ENCODE peak calls at places on chromosome 14, in seven cellular contexts. One of them, this sample, is unnamed.

GRCh38 chr14:92538412-92539017 is 24.9 kb downstream of the RIN3 start:
- DNase-seq in heart right ventricle: no peak
- DNase-seq in adrenal gland: no peak
- DNase-seq in right atrium auricular region: no peak
- DNase-seq in CD4-positive, alpha-beta T cell: no peak
- DNase-seq in WTC11: no peak
- DNase-seq in A549: no peak
- DNase-seq in this sample: no peak

GRCh38 chr14:102799684-102800562 is 22.7 kb downstream of the TRAF3 start:
- DNase-seq in WTC11: no peak
- DNase-seq in CD4-positive, alpha-beta T cell: no peak
- DNase-seq in heart right ventricle: no peak
- DNase-seq in A549: no peak
- DNase-seq in right atrium auricular region: no peak
- DNase-seq in adrenal gland: no peak
- DNase-seq in this sample: no peak

GRCh38 chr14:102058931-102059330 is 27.9 kb downstream of the HSP90AA1 start:
- DNase-seq in CD4-positive, alpha-beta T cell: no peak
- DNase-seq in A549: no peak
- DNase-seq in right atrium auricular region: no peak
- DNase-seq in adrenal gland: no peak
- DNase-seq in heart right ventricle: no peak
- DNase-seq in WTC11: no peak
- DNase-seq in this sample: no peak

GRCh38 chr14:29749327-29749726 is 178.3 kb downstream of the PRKD1 start:
- DNase-seq in adrenal gland: no peak
- DNase-seq in A549: no peak
- DNase-seq in WTC11: no peak
- DNase-seq in heart right ventricle: no peak
- DNase-seq in CD4-positive, alpha-beta T cell: no peak
- DNase-seq in right atrium auricular region: no peak
- DNase-seq in this sample: no peak

GRCh38 chr14:89906000-89906399 is 48.5 kb downstream of the EFCAB11 start:
- DNase-seq in CD4-positive, alpha-beta T cell: no peak
- DNase-seq in right atrium auricular region: no peak
- DNase-seq in A549: no peak
- DNase-seq in heart right ventricle: no peak
- DNase-seq in WTC11: no peak
- DNase-seq in adrenal gland: no peak
- DNase-seq in this sample: no peak

GRCh38 chr14:24121210-24121609 is 6.5 kb upstream of the NRL start:
- DNase-seq in heart right ventricle: no peak
- DNase-seq in WTC11: no peak
- DNase-seq in CD4-positive, alpha-beta T cell: no peak
- DNase-seq in adrenal gland: no peak
- DNase-seq in A549: no peak
- DNase-seq in right atrium auricular region: no peak
- DNase-seq in this sample: no peak

GRCh38 chr14:78401866-78402265 is 231.7 kb downstream of the NRXN3 start:
- DNase-seq in CD4-positive, alpha-beta T cell: no peak
- DNase-seq in heart right ventricle: no peak
- DNase-seq in adrenal gland: no peak
- DNase-seq in A549: no peak
- DNase-seq in right atrium auricular region: no peak
- DNase-seq in WTC11: no peak
- DNase-seq in this sample: no peak

GRCh38 chr14:44530482-44530881 is 23.4 kb upstream of the FSCB start:
- DNase-seq in WTC11: no peak
- DNase-seq in right atrium auricular region: no peak
- DNase-seq in A549: no peak
- DNase-seq in adrenal gland: no peak
- DNase-seq in CD4-positive, alpha-beta T cell: no peak
- DNase-seq in heart right ventricle: no peak
- DNase-seq in this sample: no peak

GRCh38 chr14:100132161-100132902 is 27.1 kb downstream of the DEGS2 start:
- DNase-seq in A549: no peak
- DNase-seq in CD4-positive, alpha-beta T cell: no peak
- DNase-seq in heart right ventricle: no peak
- DNase-seq in adrenal gland: no peak
- DNase-seq in right atrium auricular region: peak; percentile 67
- DNase-seq in WTC11: no peak
- DNase-seq in this sample: no peak

GRCh38 chr14:105180598-105181528 is at the start of gene NUDT14:
- DNase-seq in right atrium auricular region: no peak
- DNase-seq in WTC11: peak; percentile 78
- DNase-seq in adrenal gland: peak; percentile 81
- DNase-seq in CD4-positive, alpha-beta T cell: peak; percentile 87
- DNase-seq in heart right ventricle: peak; percentile 77
- DNase-seq in A549: peak; percentile 85
- DNase-seq in this sample: peak; percentile 74

GRCh38 chr14:42140831-42141279 is 534.2 kb downstream of the LRFN5 start:
- DNase-seq in CD4-positive, alpha-beta T cell: no peak
- DNase-seq in right atrium auricular region: no peak
- DNase-seq in A549: peak; percentile 4
- DNase-seq in adrenal gland: no peak
- DNase-seq in heart right ventricle: no peak
- DNase-seq in WTC11: no peak
- DNase-seq in this sample: no peak

GRCh38 chr14:65961004-65961403 is 525.2 kb upstream of the CCDC196 start:
- DNase-seq in A549: peak; percentile 13
- DNase-seq in WTC11: peak; percentile 88
- DNase-seq in adrenal gland: peak; percentile 68
- DNase-seq in heart right ventricle: peak; percentile 52
- DNase-seq in right atrium auricular region: peak; percentile 65
- DNase-seq in CD4-positive, alpha-beta T cell: peak; percentile 56
- DNase-seq in this sample: peak; percentile 53

GRCh38 chr14:66165337-66165736 is 320.8 kb upstream of the CCDC196 start:
- DNase-seq in A549: no peak
- DNase-seq in heart right ventricle: no peak
- DNase-seq in adrenal gland: no peak
- DNase-seq in CD4-positive, alpha-beta T cell: no peak
- DNase-seq in WTC11: no peak
- DNase-seq in right atrium auricular region: no peak
- DNase-seq in this sample: no peak

GRCh38 chr14:35818346-35819115 is 7.6 kb upstream of the BRMS1L start:
- DNase-seq in adrenal gland: peak; percentile 57
- DNase-seq in A549: peak; percentile 57
- DNase-seq in heart right ventricle: no peak
- DNase-seq in CD4-positive, alpha-beta T cell: no peak
- DNase-seq in WTC11: no peak
- DNase-seq in right atrium auricular region: no peak
- DNase-seq in this sample: no peak

GRCh38 chr14:72736348-72736747 is 157.6 kb downstream of the DPF3 start:
- DNase-seq in A549: no peak
- DNase-seq in right atrium auricular region: no peak
- DNase-seq in WTC11: no peak
- DNase-seq in adrenal gland: no peak
- DNase-seq in CD4-positive, alpha-beta T cell: no peak
- DNase-seq in heart right ventricle: no peak
- DNase-seq in this sample: no peak

GRCh38 chr14:97185186-97185585 is 388.0 kb downstream of the VRK1 start:
- DNase-seq in A549: no peak
- DNase-seq in adrenal gland: no peak
- DNase-seq in heart right ventricle: no peak
- DNase-seq in WTC11: no peak
- DNase-seq in right atrium auricular region: no peak
- DNase-seq in CD4-positive, alpha-beta T cell: no peak
- DNase-seq in this sample: no peak

GRCh38 chr14:51520087-51520486 is 131.6 kb upstream of the FRMD6 start:
- DNase-seq in right atrium auricular region: no peak
- DNase-seq in A549: no peak
- DNase-seq in adrenal gland: no peak
- DNase-seq in WTC11: no peak
- DNase-seq in CD4-positive, alpha-beta T cell: no peak
- DNase-seq in heart right ventricle: no peak
- DNase-seq in this sample: no peak

DNA sequence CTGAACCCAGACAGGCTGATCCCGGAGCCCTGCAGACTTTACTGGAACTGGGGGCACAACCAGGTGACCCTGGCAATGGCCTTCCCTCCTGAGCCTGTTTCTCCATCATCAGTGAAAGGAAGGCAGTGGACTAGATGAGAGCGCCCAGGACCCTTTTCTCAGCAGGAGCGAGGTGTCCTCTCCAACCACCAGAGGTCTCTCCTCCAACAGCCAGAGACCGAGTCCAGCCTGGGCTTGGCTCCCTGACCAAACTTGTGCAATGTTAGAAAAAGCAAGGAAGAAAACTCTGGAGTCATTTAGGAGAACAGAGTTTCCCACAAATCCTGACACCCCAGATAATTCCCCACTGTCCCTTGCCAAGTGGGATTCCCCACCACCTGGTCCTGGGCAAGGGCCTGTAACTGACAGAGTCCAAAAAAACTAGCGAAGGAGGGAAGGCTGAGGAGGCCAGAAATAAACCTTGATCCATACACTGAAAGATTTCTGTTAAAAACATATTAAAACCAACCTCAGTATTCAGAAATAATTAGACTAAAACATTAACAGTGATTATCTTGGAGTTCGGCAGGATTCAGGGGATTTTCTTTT is 9.0 kb downstream of the RPS6KL1 start:
- DNase-seq in WTC11: peak; percentile 55
- DNase-seq in heart right ventricle: peak; percentile 64
- DNase-seq in CD4-positive, alpha-beta T cell: no peak
- DNase-seq in A549: peak; percentile 73
- DNase-seq in adrenal gland: peak; percentile 76
- DNase-seq in right atrium auricular region: peak; percentile 84
- DNase-seq in this sample: no peak
- TF ChIP-seq CTCF in WTC11: no peak
- TF ChIP-seq CTCF in heart right ventricle: peak; percentile 69
- TF ChIP-seq CTCF in CD4-positive, alpha-beta T cell: peak; percentile 31
- TF ChIP-seq CTCF in A549: peak; percentile 78
- TF ChIP-seq CTCF in adrenal gland: peak; percentile 53
- TF ChIP-seq CTCF in right atrium auricular region: peak; percentile 55
- TF ChIP-seq CTCF in this sample: no peak

GRCh38 chr14:20630340-20631022 is 11.0 kb downstream of the OR6S1 start:
- DNase-seq in right atrium auricular region: no peak
- DNase-seq in heart right ventricle: no peak
- DNase-seq in CD4-positive, alpha-beta T cell: no peak
- DNase-seq in adrenal gland: no peak
- DNase-seq in A549: peak; percentile 49
- DNase-seq in WTC11: peak; percentile 72
- DNase-seq in this sample: no peak

GRCh38 chr14:20632448-20632830 is 9.1 kb downstream of the OR6S1 start:
- DNase-seq in heart right ventricle: no peak
- DNase-seq in A549: no peak
- DNase-seq in WTC11: no peak
- DNase-seq in CD4-positive, alpha-beta T cell: no peak
- DNase-seq in adrenal gland: no peak
- DNase-seq in right atrium auricular region: no peak
- DNase-seq in this sample: no peak

GRCh38 chr14:20631023-20631820 is 10.3 kb downstream of the OR6S1 start:
- DNase-seq in A549: peak; percentile 69
- DNase-seq in right atrium auricular region: no peak
- DNase-seq in heart right ventricle: no peak
- DNase-seq in CD4-positive, alpha-beta T cell: no peak
- DNase-seq in WTC11: no peak
- DNase-seq in adrenal gland: peak; percentile 50
- DNase-seq in this sample: no peak

GRCh38 chr14:20632831-20633771 is 8.4 kb downstream of the OR6S1 start:
- DNase-seq in right atrium auricular region: no peak
- DNase-seq in adrenal gland: peak; percentile 62
- DNase-seq in heart right ventricle: no peak
- DNase-seq in WTC11: peak; percentile 78
- DNase-seq in A549: peak; percentile 97
- DNase-seq in CD4-positive, alpha-beta T cell: no peak
- DNase-seq in this sample: no peak

DNA sequence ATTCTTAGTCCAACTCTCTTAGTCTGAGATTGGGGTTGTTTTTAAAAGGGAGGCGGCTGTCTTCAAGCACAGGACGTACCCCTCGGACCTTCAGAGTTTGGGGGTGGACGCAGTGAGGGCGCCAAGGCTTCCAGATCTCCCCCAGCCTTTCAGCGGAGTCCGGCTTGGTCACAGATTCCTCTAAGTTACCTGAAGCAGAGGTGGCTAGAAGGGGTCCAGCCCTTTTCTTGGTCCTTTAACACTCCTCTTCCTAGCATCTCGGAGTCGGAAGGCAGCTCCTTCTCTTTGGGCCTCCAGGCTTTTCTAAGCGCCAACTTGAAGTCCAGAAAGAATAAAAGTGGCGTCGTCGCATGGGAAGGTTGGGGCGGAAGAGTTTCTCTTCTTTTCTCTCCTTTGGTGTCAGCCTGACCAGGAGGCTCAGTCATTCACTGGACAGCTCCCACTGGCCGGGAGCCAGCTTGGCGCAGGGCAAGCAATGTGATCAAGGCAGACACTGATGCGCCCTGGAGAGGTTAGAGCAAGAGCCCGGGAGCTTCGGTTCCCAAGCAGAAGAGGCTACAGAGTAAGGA is 9.6 kb downstream of the OR6S1 start:
- DNase-seq in A549: peak; percentile 71
- DNase-seq in right atrium auricular region: no peak
- DNase-seq in heart right ventricle: peak; percentile 65
- DNase-seq in CD4-positive, alpha-beta T cell: no peak
- DNase-seq in WTC11: peak; percentile 64
- DNase-seq in adrenal gland: peak; percentile 70
- DNase-seq in this sample: no peak
- TF ChIP-seq CTCF in A549: no peak
- TF ChIP-seq CTCF in right atrium auricular region: no peak
- TF ChIP-seq CTCF in heart right ventricle: no peak
- TF ChIP-seq CTCF in CD4-positive, alpha-beta T cell: no peak
- TF ChIP-seq CTCF in WTC11: no peak
- TF ChIP-seq CTCF in adrenal gland: no peak
- TF ChIP-seq CTCF in this sample: no peak

DNA sequence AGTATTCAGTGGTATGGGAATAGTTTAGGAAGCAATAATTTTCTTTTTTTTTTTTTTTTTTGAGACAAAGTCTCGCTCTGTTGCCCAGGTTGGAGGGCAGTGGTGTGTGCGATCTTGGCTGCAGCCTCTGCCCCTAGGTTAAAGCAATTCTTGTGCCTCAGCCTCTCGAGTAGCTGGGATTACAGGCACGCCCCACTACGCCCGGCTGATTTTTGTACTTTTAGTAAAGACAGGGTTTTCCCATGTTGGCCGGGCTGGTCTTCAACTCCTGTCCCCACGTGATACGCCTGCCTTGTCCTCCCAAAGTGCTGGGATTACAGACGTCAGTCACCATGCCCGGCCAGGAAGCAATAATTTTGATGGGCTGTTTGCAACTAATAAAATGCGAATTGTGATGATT is 62.1 kb downstream of the ATG14 start:
- DNase-seq in right atrium auricular region: no peak
- DNase-seq in WTC11: no peak
- DNase-seq in CD4-positive, alpha-beta T cell: no peak
- DNase-seq in adrenal gland: no peak
- DNase-seq in A549: no peak
- DNase-seq in heart right ventricle: no peak
- DNase-seq in this sample: no peak
- TF ChIP-seq CTCF in right atrium auricular region: no peak
- TF ChIP-seq CTCF in WTC11: no peak
- TF ChIP-seq CTCF in CD4-positive, alpha-beta T cell: no peak
- TF ChIP-seq CTCF in adrenal gland: no peak
- TF ChIP-seq CTCF in A549: no peak
- TF ChIP-seq CTCF in heart right ventricle: no peak
- TF ChIP-seq CTCF in this sample: no peak

GRCh38 chr14:64763801-64764511 is 59.7 kb downstream of the PLEKHG3 start:
- DNase-seq in right atrium auricular region: no peak
- DNase-seq in adrenal gland: no peak
- DNase-seq in WTC11: no peak
- DNase-seq in A549: no peak
- DNase-seq in CD4-positive, alpha-beta T cell: no peak
- DNase-seq in heart right ventricle: no peak
- DNase-seq in this sample: no peak
- TF ChIP-seq CTCF in right atrium auricular region: no peak
- TF ChIP-seq CTCF in adrenal gland: no peak
- TF ChIP-seq CTCF in WTC11: no peak
- TF ChIP-seq CTCF in A549: peak; percentile 21
- TF ChIP-seq CTCF in CD4-positive, alpha-beta T cell: no peak
- TF ChIP-seq CTCF in heart right ventricle: no peak
- TF ChIP-seq CTCF in this sample: no peak

This sample was measured in natural killer cell.